ENCODE peak calls at places on chromosomes 11 and 22, in eight cellular contexts. M is hippocampal formation, P is upper lobe of right lung, K is NCI-H82, B is hypothalamus, L is HS-5, R is ELR, D is non-pigmented ciliary epithelial cell. Y is an unnamed sample.
A peak's percentile ranks its signal among the peaks of the same experiment; 100 is the strongest.

GRCh38 chr11:102807921-102808320 is 10.0 kb upstream of the MMP1 start:
- DNase-seq in M (no peak), P (peak; percentile 65), K (peak; percentile 6), B (no peak), L (no peak), R (peak; percentile 42), D (no peak), Y (no peak)

GRCh38 chr11:95512177-95512576 is 277.4 kb downstream of the FAM76B start:
- DNase-seq in M (no peak), P (no peak), K (no peak), B (no peak), L (peak; percentile 68), R (peak; percentile 13), D (no peak), Y (no peak)

GRCh38 chr22:37189011-37189466 is 992 bp upstream of the C1QTNF6 start:
- DNase-seq in M (no peak), P (no peak), K (no peak), B (no peak), L (no peak), R (peak; percentile 33), D (no peak), Y (peak; percentile 82)

GRCh38 chr11:46413755-46414465 is 22.3 kb upstream of the CHRM4 start:
- DNase-seq in M (no peak), P (peak; percentile 8), K (no peak), B (no peak), L (no peak), R (no peak), D (no peak), Y (no peak)

GRCh38 chr11:12377106-12377823 is at the start of gene PARVA:
- DNase-seq in M (peak; percentile 45), P (peak; percentile 85), K (peak; percentile 34), B (no peak), L (peak; percentile 52), R (peak; percentile 90), D (no peak), Y (no peak)

GRCh38 chr11:27677108-27677507 is 23.1 kb downstream of the BDNF start:
- DNase-seq in M (no peak), P (no peak), K (no peak), B (no peak), L (no peak), R (no peak), D (no peak), Y (no peak)

GRCh38 chr11:78957481-78958245 is 383.0 kb upstream of the NARS2 start:
- DNase-seq in M (no peak), P (no peak), K (no peak), B (no peak), L (peak; percentile 13), R (peak; percentile 33), D (no peak), Y (no peak)

GRCh38 chr11:1918436-1919315 is 827 bp upstream of the TNNT3 start:
- DNase-seq in M (no peak), P (no peak), K (no peak), B (no peak), L (no peak), R (no peak), D (no peak), Y (no peak)

GRCh38 chr11:131473510-131473909 is 103.1 kb downstream of the NTM start:
- DNase-seq in M (no peak), P (no peak), K (no peak), B (no peak), L (no peak), R (no peak), D (no peak), Y (no peak)

GRCh38 chr11:45374130-45374529 is 88.0 kb upstream of the SYT13 start:
- DNase-seq in M (no peak), P (no peak), K (no peak), B (no peak), L (no peak), R (no peak), D (no peak), Y (no peak)

GRCh38 chr22:17118342-17118741 is 2.8 kb downstream of the TMEM121B start:
- DNase-seq in M (no peak), P (no peak), K (no peak), B (no peak), L (no peak), R (no peak), D (no peak), Y (no peak)

GRCh38 chr11:45926536-45927331 is 4.3 kb downstream of the LARGE2 start:
- DNase-seq in M (no peak), P (peak; percentile 61), K (no peak), B (no peak), L (no peak), R (no peak), D (no peak), Y (no peak)